ENCODE peak calls at places on chromosomes 11 and 22, in seven cellular contexts. J is adrenal gland, D is suprapubic skin, I is GM12891, G is IMR-90, U is endothelial cell of umbilical vein, Y is A549. B is an unnamed sample.

GRCh38 chr11:35598254-35599125 is 19.8 kb upstream of the FJX1 start:
- DNase-seq in I (no peak), D (no peak), G (peak; percentile 88), U (no peak), Y (no peak), J (no peak), B (no peak)

GRCh38 chr22:29041408-29041807 is 20.2 kb downstream of the C22orf31 start:
- DNase-seq in Y (no peak), U (peak; percentile 56), J (no peak), D (no peak), G (peak; percentile 82), I (no peak), B (no peak)

GRCh38 chr11:8671651-8672062 is 10.8 kb downstream of the TRIM66 start:
- DNase-seq in Y (no peak), G (peak; percentile 87), J (peak; percentile 55), D (peak; percentile 61), U (no peak), I (no peak), B (no peak)

GRCh38 chr22:25134028-25134427 is 65.6 kb upstream of the CRYBB3 start:
- DNase-seq in I (no peak), U (peak; percentile 95), J (peak; percentile 61), Y (no peak), G (no peak), D (no peak), B (no peak)

GRCh38 chr22:39598017-39598965 is 27.7 kb downstream of the CACNA1I start:
- DNase-seq in I (peak; percentile 63), Y (peak; percentile 14), D (no peak), U (no peak), G (no peak), J (no peak), B (peak; percentile 56)

GRCh38 chr11:72930011-72930410 is 115.8 kb downstream of the ATG16L2 start:
- DNase-seq in U (no peak), I (no peak), G (peak; percentile 59), J (no peak), D (no peak), Y (no peak), B (no peak)

GRCh38 chr11:62444271-62444833 is 25.5 kb downstream of the SCGB1A1 start:
- DNase-seq in J (peak; percentile 34), U (peak; percentile 68), I (no peak), Y (no peak), G (peak; percentile 75), D (peak; percentile 92), B (peak; percentile 37)

GRCh38 chr11:20162824-20163777 is 2.8 kb upstream of the DBX1 start:
- DNase-seq in I (no peak), Y (no peak), J (no peak), G (peak; percentile 18), D (no peak), U (peak; percentile 27), B (no peak)

GRCh38 chr11:23679041-23679440 is 817.8 kb upstream of the LUZP2 start:
- DNase-seq in J (no peak), U (no peak), Y (no peak), G (no peak), D (no peak), I (no peak), B (no peak)

GRCh38 chr11:8192896-8193209 is 24.0 kb upstream of the RIC3 start:
- DNase-seq in G (no peak), I (no peak), J (no peak), D (no peak), U (no peak), Y (no peak), B (no peak)

GRCh38 chr11:103326070-103326794 is 217.0 kb downstream of the DYNC2H1 start:
- DNase-seq in U (peak; percentile 77), I (peak; percentile 16), G (peak; percentile 78), D (no peak), Y (peak; percentile 6), J (peak; percentile 58), B (peak; percentile 69)

GRCh38 chr22:28817919-28818859 is 17.8 kb upstream of the XBP1 start:
- DNase-seq in G (no peak), Y (no peak), U (no peak), J (peak; percentile 83), D (no peak), I (no peak), B (no peak)

GRCh38 chr11:80595011-80595410 is 1154.2 kb upstream of the TENM4 start:
- DNase-seq in I (no peak), Y (no peak), J (no peak), G (peak; percentile 68), U (peak; percentile 76), D (no peak), B (peak; percentile 63)

GRCh38 chr22:48531721-48532435 is 1295.8 kb downstream of the BRD1 start:
- DNase-seq in I (no peak), G (no peak), Y (no peak), D (no peak), U (no peak), J (no peak), B (no peak)

GRCh38 chr11:101914349-101914736 is 467 bp upstream of the CEP126 start:
- DNase-seq in U (no peak), J (no peak), G (peak; percentile 49), I (no peak), D (no peak), Y (no peak), B (no peak)

GRCh38 chr11:129331217-129331616 is 44.4 kb upstream of the BARX2 start:
- DNase-seq in J (no peak), U (no peak), I (no peak), Y (no peak), D (no peak), G (peak; percentile 4), B (no peak)

DNA sequence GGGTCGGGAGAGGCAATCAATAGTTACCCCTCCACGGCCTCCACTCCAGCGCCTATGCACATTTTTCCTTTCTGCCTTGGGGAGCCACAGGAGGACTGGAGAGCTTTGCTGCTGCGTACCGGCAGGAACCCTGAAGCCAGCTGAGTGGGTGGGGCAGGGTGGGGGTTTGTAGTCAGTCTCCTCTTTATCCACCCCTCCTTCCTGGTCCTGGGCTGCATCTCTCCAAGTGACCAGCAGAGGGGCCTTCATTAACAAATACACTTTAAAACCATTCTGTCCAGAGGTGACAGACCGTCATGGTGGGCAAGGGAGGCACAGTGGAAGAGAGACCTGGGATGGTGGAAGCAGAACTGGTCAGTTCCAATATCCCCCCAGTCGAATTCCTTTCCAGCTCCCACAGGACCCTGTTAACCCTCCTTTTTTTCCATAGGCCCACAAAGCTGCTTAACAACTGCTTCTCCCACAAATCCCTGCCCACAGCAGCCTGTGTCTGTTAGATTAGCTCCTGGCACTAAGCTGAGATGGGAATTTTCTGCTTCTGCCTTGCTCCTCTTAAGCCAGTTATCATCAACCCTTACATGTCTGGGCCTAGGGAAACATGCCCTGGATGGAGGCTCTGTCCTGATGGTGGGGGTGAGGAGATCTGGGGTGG is 3.9 kb upstream of the ABCG4 start:
- DNase-seq in I (peak; percentile 66), J (peak; percentile 64), U (peak; percentile 75), G (peak; percentile 68), Y (peak; percentile 90), D (no peak), B (peak; percentile 80)
- TF ChIP-seq POLR2A in I (no peak), J (no peak), U (no peak), G (no peak), Y (no peak), D (no peak), B (no peak)

DNA sequence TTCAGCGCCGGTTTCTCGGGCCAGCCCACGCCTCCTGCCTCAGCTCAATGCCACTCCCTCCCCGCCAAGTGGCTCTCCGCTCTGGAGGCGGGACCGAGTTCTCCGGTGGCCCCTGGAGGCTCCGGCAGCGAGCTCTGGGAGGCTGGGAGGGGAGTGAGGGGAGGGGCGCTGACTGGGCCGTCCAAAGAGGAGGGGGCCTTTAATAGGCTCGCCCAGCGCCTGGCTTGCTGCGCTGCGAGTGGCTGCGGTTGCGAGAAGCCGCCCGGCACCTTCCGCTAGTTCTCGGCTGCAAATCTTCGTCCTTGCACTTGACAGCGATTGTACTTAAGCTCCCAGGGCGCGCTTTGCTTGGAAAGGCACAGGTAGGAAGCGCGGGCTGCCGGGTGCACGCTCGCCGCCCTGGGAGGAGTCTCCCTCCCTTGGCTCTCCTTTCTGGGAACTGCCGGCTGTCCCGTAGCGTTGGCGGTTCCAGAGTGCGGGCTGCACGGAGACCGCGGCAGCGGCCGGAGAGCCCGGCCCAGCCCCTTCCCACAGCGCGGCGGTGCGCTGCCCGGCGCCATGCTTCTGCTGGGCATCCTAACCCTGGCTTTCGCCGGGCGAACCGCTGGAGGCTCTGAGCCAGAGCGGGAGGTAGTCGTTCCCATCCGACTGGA is at the start of gene ADAMTS15:
- DNase-seq in U (peak; percentile 70), I (no peak), G (peak; percentile 84), Y (peak; percentile 75), D (peak; percentile 83), J (peak; percentile 82), B (no peak)
- TF ChIP-seq POLR2A in U (no peak), I (no peak), G (no peak), Y (peak; percentile 72), D (peak; percentile 21), J (peak; percentile 21), B (no peak)

GRCh38 chr22:19942071-19942885 is 660 bp upstream of the TXNRD2 start:
- DNase-seq in J (peak; percentile 32), U (peak; percentile 55), G (peak; percentile 69), Y (peak; percentile 18), I (no peak), D (no peak), B (peak; percentile 37)

GRCh38 chr22:19940536-19941364 is 822 bp upstream of the COMT start:
- DNase-seq in Y (peak; percentile 28), D (no peak), G (no peak), U (no peak), I (no peak), J (no peak), B (no peak)

GRCh38 chr22:19942886-19943664 is 1.5 kb upstream of the TXNRD2 start:
- DNase-seq in U (peak; percentile 72), D (no peak), I (no peak), Y (no peak), J (peak; percentile 53), G (peak; percentile 94), B (peak; percentile 39)

GRCh38 chr22:19943665-19944026 is 2.0 kb upstream of the TXNRD2 start:
- DNase-seq in U (no peak), Y (peak; percentile 29), J (peak; percentile 41), I (no peak), D (no peak), G (peak; percentile 76), B (peak; percentile 27)

GRCh38 chr22:19941365-19942070 is at the start of the genes COMT and TXNRD2:
- DNase-seq in I (peak; percentile 91), U (peak; percentile 57), D (peak; percentile 80), Y (peak; percentile 62), J (peak; percentile 64), G (peak; percentile 57), B (peak; percentile 90)
- TF ChIP-seq POLR2A in I (peak; percentile 74), U (peak; percentile 82), D (peak; percentile 63), Y (peak; percentile 60), J (peak; percentile 76), G (peak; percentile 69), B (peak; percentile 34)

GRCh38 chr11:1863352-1864215 is 10.7 kb downstream of the LSP1 start:
- DNase-seq in Y (peak; percentile 86), U (peak; percentile 82), D (peak; percentile 91), I (no peak), J (peak; percentile 98), G (peak; percentile 86), B (peak; percentile 36)
- TF ChIP-seq POLR2A in Y (no peak), U (no peak), D (no peak), I (no peak), J (peak; percentile 79), G (no peak), B (no peak)

GRCh38 chr11:77473801-77474508 is at the start of gene PAK1:
- DNase-seq in G (peak; percentile 86), D (peak; percentile 93), I (peak; percentile 73), Y (peak; percentile 81), U (peak; percentile 49), J (peak; percentile 86), B (peak; percentile 98)
- TF ChIP-seq POLR2A in G (no peak), D (no peak), I (peak; percentile 36), Y (no peak), U (no peak), J (peak; percentile 35), B (peak; percentile 57)

B was measured in erythroblast.